ENCODE peak calls at places on chromosomes 2 and 18, in eight cellular contexts. N is PC-3, L is A549, V is adrenal gland, Y is testis, J is heart left ventricle, B is hepatocyte, M is neural progenitor cell. Z is an unnamed sample. For H3K9me3, the result is how much of the 10 kb centered on the place peaks cover.

GRCh38 chr2:111954602-111955332 is 56.4 kb downstream of the MERTK start:
- DNase-seq in N (no peak), L (no peak), V (peak), Y (no peak), J (peak), B (no peak), M (no peak), Z (no peak)

GRCh38 chr2:173090291-173090877 is 14.7 kb downstream of the MAP3K20 start:
- DNase-seq in N (no peak), L (peak), V (no peak), Y (peak), J (peak), B (no peak), M (peak), Z (no peak)

GRCh38 chr2:237669628-237670351 is 42.4 kb downstream of the LRRFIP1 start:
- DNase-seq in N (no peak), L (peak), V (peak), Y (no peak), J (peak), B (peak), M (no peak), Z (no peak)

GRCh38 chr2:84285056-84285747 is 173.9 kb downstream of the SUCLG1 start:
- DNase-seq in N (no peak), L (no peak), V (peak), Y (no peak), J (no peak), B (no peak), M (no peak), Z (no peak)

GRCh38 chr2:20917724-20918572 is 95.0 kb upstream of the LDAH start:
- DNase-seq in N (peak), L (no peak), V (no peak), Y (no peak), J (no peak), B (no peak), M (peak), Z (no peak)

GRCh38 chr18:55912919-55913318 is 324.9 kb upstream of the TCF4 start:
- DNase-seq in N (no peak), L (no peak), V (no peak), Y (no peak), J (no peak), B (no peak), M (no peak), Z (no peak)

GRCh38 chr18:55641501-55641900 is 53.5 kb upstream of the TCF4 start:
- DNase-seq in N (no peak), L (no peak), V (no peak), Y (no peak), J (no peak), B (no peak), M (no peak), Z (no peak)

GRCh38 chr2:133271105-133271504 is 297.2 kb downstream of the NCKAP5 start:
- DNase-seq in N (peak), L (peak), V (no peak), Y (no peak), J (no peak), B (no peak), M (no peak), Z (no peak)

GRCh38 chr2:24613154-24613814 is 122.2 kb downstream of the NCOA1 start:
- DNase-seq in N (peak), L (peak), V (peak), Y (no peak), J (no peak), B (peak), M (peak), Z (no peak)

GRCh38 chr2:132776271-132776670 is 106.3 kb upstream of the LYPD1 start:
- DNase-seq in N (no peak), L (no peak), V (no peak), Y (no peak), J (no peak), B (no peak), M (no peak), Z (no peak)

GRCh38 chr2:164722604-164723338 is 101.5 kb upstream of the GRB14 start:
- DNase-seq in N (no peak), L (no peak), V (no peak), Y (no peak), J (no peak), B (no peak), M (no peak), Z (no peak)

GRCh38 chr2:73268831-73269685 is 15.2 kb downstream of the FBXO41 start:
- DNase-seq in N (peak), L (peak), V (no peak), Y (peak), J (no peak), B (peak), M (peak), Z (no peak)
- TF ChIP-seq CTCF in N (peak), L (peak), V (no peak), Y (no peak), J (no peak), B (peak), M (peak), Z (no peak)

DNA sequence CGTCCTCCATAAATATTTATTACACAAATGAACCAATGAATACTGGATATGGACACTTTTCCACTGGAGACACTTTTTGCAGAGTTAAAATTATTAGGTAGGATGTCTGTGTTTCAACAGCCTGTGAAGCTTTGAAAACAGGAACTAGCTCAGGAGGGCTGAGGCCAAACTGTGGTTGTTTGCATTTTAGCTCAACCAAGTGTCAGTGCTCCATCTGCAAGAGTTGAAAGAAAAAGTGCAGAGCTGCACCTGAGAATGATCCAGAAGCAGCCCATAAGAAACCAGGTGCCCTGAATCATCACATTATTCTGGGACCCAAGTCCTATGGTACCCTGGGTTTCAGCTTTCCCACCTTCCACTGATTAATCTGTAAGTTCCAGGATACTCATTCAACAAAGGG is 180.4 kb downstream of the TRIB2 start:
- DNase-seq in N (no peak), L (no peak), V (no peak), Y (no peak), J (no peak), B (no peak), M (no peak), Z (no peak)
- H3K9me3 ChIP-seq in N (under half), L (under half), V (under half), Y (under half), J (under half), B (under half), M (under half), Z (under half)

GRCh38 chr2:50606860-50607259 is 425.1 kb downstream of the NRXN1 start:
- DNase-seq in N (peak), L (no peak), V (no peak), Y (no peak), J (no peak), B (no peak), M (no peak), Z (no peak)
- TF ChIP-seq CTCF in N (peak), L (no peak), V (no peak), Y (no peak), J (no peak), B (no peak), M (peak), Z (no peak)

GRCh38 chr18:78642561-78643398 is 336.8 kb upstream of the SALL3 start:
- DNase-seq in N (no peak), L (no peak), V (no peak), Y (no peak), J (no peak), B (no peak), M (peak), Z (no peak)
- H3K9me3 ChIP-seq in N (under half), L (under half), V (under half), Y (under half), J (under half), B (under half), M (under half), Z (under half)